ENCODE peak calls at places on chromosomes 7 and 10, in nine cellular contexts. One of them, this sample, is unnamed.

GRCh38 chr10:133461027-133461426 is 7.3 kb downstream of the SCART1 start:
- DNase-seq in thoracic aorta: no peak
- DNase-seq in suprapubic skin: no peak
- DNase-seq in cardiac fibroblast: no peak
- DNase-seq in dorsolateral prefrontal cortex: no peak
- DNase-seq in brain microvascular endothelial cell: no peak
- DNase-seq in astrocyte of the spinal cord: no peak
- DNase-seq in tibial nerve: no peak
- DNase-seq in GM12864: no peak
- DNase-seq in this sample: no peak

GRCh38 chr10:17115683-17116082 is 13.9 kb downstream of the CUBN start:
- DNase-seq in GM12864: no peak
- DNase-seq in brain microvascular endothelial cell: peak; percentile 44
- DNase-seq in astrocyte of the spinal cord: no peak
- DNase-seq in tibial nerve: no peak
- DNase-seq in thoracic aorta: no peak
- DNase-seq in suprapubic skin: no peak
- DNase-seq in cardiac fibroblast: peak; percentile 12
- DNase-seq in dorsolateral prefrontal cortex: no peak
- DNase-seq in this sample: peak; percentile 42

GRCh38 chr7:22361795-22362194 is 4.8 kb upstream of the RAPGEF5 start:
- DNase-seq in cardiac fibroblast: peak; percentile 5
- DNase-seq in astrocyte of the spinal cord: no peak
- DNase-seq in brain microvascular endothelial cell: no peak
- DNase-seq in thoracic aorta: no peak
- DNase-seq in tibial nerve: no peak
- DNase-seq in dorsolateral prefrontal cortex: peak; percentile 75
- DNase-seq in suprapubic skin: no peak
- DNase-seq in GM12864: no peak
- DNase-seq in this sample: peak; percentile 7

GRCh38 chr10:14405076-14406065 is 74.6 kb upstream of the FRMD4A start:
- DNase-seq in brain microvascular endothelial cell: peak; percentile 97
- DNase-seq in suprapubic skin: no peak
- DNase-seq in tibial nerve: no peak
- DNase-seq in cardiac fibroblast: peak; percentile 93
- DNase-seq in astrocyte of the spinal cord: peak; percentile 94
- DNase-seq in GM12864: no peak
- DNase-seq in dorsolateral prefrontal cortex: peak; percentile 78
- DNase-seq in thoracic aorta: no peak
- DNase-seq in this sample: peak; percentile 53

GRCh38 chr10:78756604-78757442 is 311.9 kb upstream of the ZMIZ1 start:
- DNase-seq in cardiac fibroblast: peak; percentile 97
- DNase-seq in brain microvascular endothelial cell: peak; percentile 92
- DNase-seq in thoracic aorta: peak; percentile 65
- DNase-seq in tibial nerve: peak; percentile 85
- DNase-seq in suprapubic skin: peak; percentile 92
- DNase-seq in dorsolateral prefrontal cortex: no peak
- DNase-seq in astrocyte of the spinal cord: peak; percentile 94
- DNase-seq in GM12864: no peak
- DNase-seq in this sample: peak; percentile 97

GRCh38 chr10:132945125-132945893 is 2.9 kb upstream of the CFAP46 start:
- DNase-seq in tibial nerve: no peak
- DNase-seq in thoracic aorta: no peak
- DNase-seq in astrocyte of the spinal cord: no peak
- DNase-seq in suprapubic skin: no peak
- DNase-seq in brain microvascular endothelial cell: no peak
- DNase-seq in dorsolateral prefrontal cortex: no peak
- DNase-seq in cardiac fibroblast: no peak
- DNase-seq in GM12864: no peak
- DNase-seq in this sample: no peak

GRCh38 chr10:33804534-33804933 is 470.1 kb upstream of the NRP1 start:
- DNase-seq in brain microvascular endothelial cell: no peak
- DNase-seq in thoracic aorta: no peak
- DNase-seq in GM12864: no peak
- DNase-seq in tibial nerve: no peak
- DNase-seq in suprapubic skin: no peak
- DNase-seq in astrocyte of the spinal cord: no peak
- DNase-seq in dorsolateral prefrontal cortex: no peak
- DNase-seq in cardiac fibroblast: no peak
- DNase-seq in this sample: no peak

GRCh38 chr7:159125104-159125943 is 19.3 kb downstream of the VIPR2 start:
- DNase-seq in astrocyte of the spinal cord: no peak
- DNase-seq in suprapubic skin: no peak
- DNase-seq in cardiac fibroblast: no peak
- DNase-seq in tibial nerve: no peak
- DNase-seq in dorsolateral prefrontal cortex: no peak
- DNase-seq in brain microvascular endothelial cell: no peak
- DNase-seq in GM12864: no peak
- DNase-seq in thoracic aorta: no peak
- DNase-seq in this sample: no peak

GRCh38 chr7:156778668-156779067 is 114.3 kb downstream of the LMBR1 start:
- DNase-seq in suprapubic skin: no peak
- DNase-seq in astrocyte of the spinal cord: no peak
- DNase-seq in GM12864: no peak
- DNase-seq in thoracic aorta: no peak
- DNase-seq in tibial nerve: no peak
- DNase-seq in dorsolateral prefrontal cortex: no peak
- DNase-seq in brain microvascular endothelial cell: no peak
- DNase-seq in cardiac fibroblast: no peak
- DNase-seq in this sample: no peak

GRCh38 chr10:45432700-45433472 is 58.9 kb downstream of the ALOX5 start:
- DNase-seq in thoracic aorta: no peak
- DNase-seq in astrocyte of the spinal cord: no peak
- DNase-seq in cardiac fibroblast: no peak
- DNase-seq in GM12864: no peak
- DNase-seq in tibial nerve: no peak
- DNase-seq in brain microvascular endothelial cell: no peak
- DNase-seq in dorsolateral prefrontal cortex: no peak
- DNase-seq in suprapubic skin: peak; percentile 39
- DNase-seq in this sample: no peak

GRCh38 chr7:48875300-48875916 is 48.9 kb upstream of the CDC14C start:
- DNase-seq in thoracic aorta: no peak
- DNase-seq in tibial nerve: peak; percentile 44
- DNase-seq in astrocyte of the spinal cord: peak; percentile 46
- DNase-seq in cardiac fibroblast: no peak
- DNase-seq in suprapubic skin: no peak
- DNase-seq in brain microvascular endothelial cell: peak; percentile 34
- DNase-seq in GM12864: no peak
- DNase-seq in dorsolateral prefrontal cortex: peak; percentile 59
- DNase-seq in this sample: no peak

GRCh38 chr7:45659496-45660139 is 85.5 kb downstream of the ADCY1 start:
- DNase-seq in brain microvascular endothelial cell: no peak
- DNase-seq in suprapubic skin: no peak
- DNase-seq in astrocyte of the spinal cord: no peak
- DNase-seq in tibial nerve: peak; percentile 3
- DNase-seq in thoracic aorta: no peak
- DNase-seq in GM12864: no peak
- DNase-seq in dorsolateral prefrontal cortex: no peak
- DNase-seq in cardiac fibroblast: no peak
- DNase-seq in this sample: no peak

GRCh38 chr7:92723205-92723604 is 113.2 kb downstream of the CDK6 start:
- DNase-seq in GM12864: no peak
- DNase-seq in dorsolateral prefrontal cortex: no peak
- DNase-seq in suprapubic skin: no peak
- DNase-seq in cardiac fibroblast: peak; percentile 62
- DNase-seq in brain microvascular endothelial cell: no peak
- DNase-seq in astrocyte of the spinal cord: peak; percentile 49
- DNase-seq in thoracic aorta: no peak
- DNase-seq in tibial nerve: no peak
- DNase-seq in this sample: peak; percentile 48

GRCh38 chr10:101047961-101048892 is 13.6 kb upstream of the KAZALD1 start:
- DNase-seq in dorsolateral prefrontal cortex: no peak
- DNase-seq in cardiac fibroblast: no peak
- DNase-seq in brain microvascular endothelial cell: no peak
- DNase-seq in GM12864: no peak
- DNase-seq in thoracic aorta: no peak
- DNase-seq in astrocyte of the spinal cord: no peak
- DNase-seq in suprapubic skin: no peak
- DNase-seq in tibial nerve: no peak
- DNase-seq in this sample: no peak

DNA sequence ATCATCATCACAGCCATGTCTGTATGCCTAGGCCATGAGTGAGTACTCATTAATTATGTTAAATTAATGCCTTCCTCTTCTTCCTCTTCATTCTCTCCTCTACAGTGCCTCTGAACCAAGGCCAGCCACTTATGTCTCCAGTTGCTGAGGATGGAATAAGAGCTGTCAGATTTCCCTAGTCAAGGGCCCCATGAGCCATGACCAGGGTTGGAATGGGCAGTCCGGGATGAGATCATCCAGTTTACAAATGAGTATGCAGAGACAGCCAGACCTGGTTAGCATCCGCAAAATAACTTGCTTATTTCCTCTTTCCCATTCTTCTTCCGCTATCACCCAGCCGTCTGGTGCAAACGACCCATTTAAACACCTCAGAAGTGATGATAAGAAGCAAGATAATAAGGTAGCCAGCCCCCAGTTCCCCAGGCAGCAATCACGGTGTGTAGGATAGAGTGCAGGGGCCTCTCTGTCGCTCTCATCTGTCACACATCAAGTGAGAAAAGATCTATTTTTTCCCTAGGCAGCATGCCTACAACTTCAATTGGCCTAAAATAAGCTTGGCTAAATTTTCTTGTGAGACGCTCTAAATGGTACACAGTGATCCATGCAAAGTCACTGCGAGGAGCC is 342.6 kb downstream of the GRID1 start:
- DNase-seq in brain microvascular endothelial cell: no peak
- DNase-seq in GM12864: no peak
- DNase-seq in suprapubic skin: no peak
- DNase-seq in dorsolateral prefrontal cortex: no peak
- DNase-seq in cardiac fibroblast: no peak
- DNase-seq in thoracic aorta: no peak
- DNase-seq in astrocyte of the spinal cord: no peak
- DNase-seq in tibial nerve: no peak
- DNase-seq in this sample: no peak
- H3K4me3 ChIP-seq in brain microvascular endothelial cell: no peak overlapping the region
- H3K4me3 ChIP-seq in GM12864: no peak overlapping the region
- H3K4me3 ChIP-seq in suprapubic skin: no peak overlapping the region
- H3K4me3 ChIP-seq in dorsolateral prefrontal cortex: no peak overlapping the region
- H3K4me3 ChIP-seq in cardiac fibroblast: no peak overlapping the region
- H3K4me3 ChIP-seq in thoracic aorta: no peak overlapping the region
- H3K4me3 ChIP-seq in astrocyte of the spinal cord: no peak overlapping the region
- H3K4me3 ChIP-seq in tibial nerve: no peak overlapping the region
- H3K4me3 ChIP-seq in this sample: no peak overlapping the region

GRCh38 chr7:139828446-139828845 is 618 bp upstream of the TBXAS1 start:
- DNase-seq in thoracic aorta: no peak
- DNase-seq in astrocyte of the spinal cord: no peak
- DNase-seq in brain microvascular endothelial cell: no peak
- DNase-seq in tibial nerve: no peak
- DNase-seq in GM12864: no peak
- DNase-seq in dorsolateral prefrontal cortex: no peak
- DNase-seq in cardiac fibroblast: no peak
- DNase-seq in suprapubic skin: no peak
- DNase-seq in this sample: no peak

GRCh38 chr7:139828880-139829653 is at the start of gene TBXAS1:
- DNase-seq in brain microvascular endothelial cell: no peak
- DNase-seq in astrocyte of the spinal cord: no peak
- DNase-seq in GM12864: peak; percentile 12
- DNase-seq in cardiac fibroblast: no peak
- DNase-seq in dorsolateral prefrontal cortex: no peak
- DNase-seq in thoracic aorta: no peak
- DNase-seq in suprapubic skin: no peak
- DNase-seq in tibial nerve: peak; percentile 33
- DNase-seq in this sample: no peak

GRCh38 chr7:139825666-139826290 is 3.3 kb upstream of the TBXAS1 start:
- DNase-seq in dorsolateral prefrontal cortex: no peak
- DNase-seq in cardiac fibroblast: peak; percentile 36
- DNase-seq in thoracic aorta: no peak
- DNase-seq in suprapubic skin: no peak
- DNase-seq in brain microvascular endothelial cell: peak; percentile 60
- DNase-seq in astrocyte of the spinal cord: peak; percentile 65
- DNase-seq in GM12864: no peak
- DNase-seq in tibial nerve: no peak
- DNase-seq in this sample: peak; percentile 31

GRCh38 chr7:139829654-139830130 is 628 bp downstream of the TBXAS1 start:
- DNase-seq in thoracic aorta: no peak
- DNase-seq in brain microvascular endothelial cell: no peak
- DNase-seq in astrocyte of the spinal cord: peak; percentile 44
- DNase-seq in tibial nerve: no peak
- DNase-seq in dorsolateral prefrontal cortex: no peak
- DNase-seq in GM12864: peak; percentile 26
- DNase-seq in suprapubic skin: no peak
- DNase-seq in cardiac fibroblast: peak; percentile 41
- DNase-seq in this sample: no peak

GRCh38 chr7:139827042-139827441 is 2.0 kb upstream of the TBXAS1 start:
- DNase-seq in cardiac fibroblast: no peak
- DNase-seq in suprapubic skin: no peak
- DNase-seq in dorsolateral prefrontal cortex: no peak
- DNase-seq in GM12864: no peak
- DNase-seq in astrocyte of the spinal cord: no peak
- DNase-seq in tibial nerve: no peak
- DNase-seq in thoracic aorta: no peak
- DNase-seq in brain microvascular endothelial cell: no peak
- DNase-seq in this sample: no peak
- TF ChIP-seq CTCF in cardiac fibroblast: no peak
- TF ChIP-seq CTCF in suprapubic skin: no peak
- TF ChIP-seq CTCF in dorsolateral prefrontal cortex: no peak
- TF ChIP-seq CTCF in GM12864: peak; percentile 45
- TF ChIP-seq CTCF in astrocyte of the spinal cord: no peak
- TF ChIP-seq CTCF in tibial nerve: no peak
- TF ChIP-seq CTCF in thoracic aorta: no peak
- TF ChIP-seq CTCF in brain microvascular endothelial cell: peak; percentile 28
- TF ChIP-seq CTCF in this sample: no peak

DNA sequence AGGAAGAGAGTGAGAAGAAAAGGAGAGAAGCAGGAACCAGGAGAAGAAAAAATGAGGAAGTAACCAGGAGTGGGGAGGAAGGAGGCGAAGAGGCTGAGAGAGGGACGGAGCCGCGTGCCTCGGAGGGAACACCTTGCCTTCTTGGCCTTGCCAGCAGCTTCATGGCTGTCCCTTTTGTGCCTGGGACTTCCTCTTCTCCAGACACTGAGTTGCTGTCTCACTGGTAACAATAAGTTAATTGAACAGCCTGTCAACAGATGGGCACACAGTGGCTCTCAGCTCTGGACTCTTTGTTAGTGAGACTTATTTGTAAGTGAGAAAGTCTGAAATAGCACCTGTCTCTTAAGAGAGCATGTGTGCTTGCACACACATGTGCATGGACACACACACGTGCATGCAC is 83.2 kb downstream of the GATA3 start:
- DNase-seq in dorsolateral prefrontal cortex: no peak
- DNase-seq in tibial nerve: no peak
- DNase-seq in GM12864: no peak
- DNase-seq in suprapubic skin: no peak
- DNase-seq in brain microvascular endothelial cell: no peak
- DNase-seq in astrocyte of the spinal cord: no peak
- DNase-seq in cardiac fibroblast: no peak
- DNase-seq in thoracic aorta: no peak
- DNase-seq in this sample: no peak
- H3K4me3 ChIP-seq in dorsolateral prefrontal cortex: no peak overlapping the region
- H3K4me3 ChIP-seq in tibial nerve: no peak overlapping the region
- H3K4me3 ChIP-seq in GM12864: no peak overlapping the region
- H3K4me3 ChIP-seq in suprapubic skin: no peak overlapping the region
- H3K4me3 ChIP-seq in brain microvascular endothelial cell: no peak overlapping the region
- H3K4me3 ChIP-seq in astrocyte of the spinal cord: no peak overlapping the region
- H3K4me3 ChIP-seq in cardiac fibroblast: no peak overlapping the region
- H3K4me3 ChIP-seq in thoracic aorta: no peak overlapping the region
- H3K4me3 ChIP-seq in this sample: no peak overlapping the region

DNA sequence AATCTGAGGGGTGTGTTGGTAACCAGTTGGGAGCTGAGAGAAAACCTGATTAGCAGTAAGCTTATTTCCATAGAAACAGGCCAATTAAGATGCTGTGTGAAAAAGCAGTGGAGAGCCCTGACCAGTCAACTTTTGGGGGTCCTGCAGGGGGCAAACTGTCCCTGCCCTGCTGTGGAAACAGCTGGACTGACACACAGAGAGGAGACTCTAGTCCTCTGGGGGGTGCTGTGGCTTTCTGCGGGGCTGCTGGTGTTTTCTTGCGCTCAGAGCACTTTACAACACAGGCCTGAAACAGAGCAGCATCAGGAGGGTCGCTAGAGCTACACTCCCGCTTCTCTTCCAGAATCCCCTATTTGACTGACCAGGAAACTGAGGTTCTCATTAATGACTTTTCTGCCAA is 546.9 kb upstream of the GALNT17 start:
- DNase-seq in GM12864: no peak
- DNase-seq in cardiac fibroblast: no peak
- DNase-seq in astrocyte of the spinal cord: no peak
- DNase-seq in dorsolateral prefrontal cortex: no peak
- DNase-seq in thoracic aorta: no peak
- DNase-seq in suprapubic skin: no peak
- DNase-seq in brain microvascular endothelial cell: no peak
- DNase-seq in tibial nerve: no peak
- DNase-seq in this sample: no peak
- TF ChIP-seq CTCF in GM12864: no peak
- TF ChIP-seq CTCF in cardiac fibroblast: no peak
- TF ChIP-seq CTCF in astrocyte of the spinal cord: peak; percentile 27
- TF ChIP-seq CTCF in dorsolateral prefrontal cortex: no peak
- TF ChIP-seq CTCF in thoracic aorta: no peak
- TF ChIP-seq CTCF in suprapubic skin: no peak
- TF ChIP-seq CTCF in brain microvascular endothelial cell: peak; percentile 32
- TF ChIP-seq CTCF in tibial nerve: no peak
- TF ChIP-seq CTCF in this sample: no peak